ENCODE peak calls at places on chromosomes 12 and 14, in seven cellular contexts. K is upper lobe of right lung, A is B cell, V is IMR-90, X is HFFc6, B is adrenal gland, E is nephron progenitor cell. O is an unnamed sample.

GRCh38 chr12:68477256-68477655 is 133.4 kb upstream of the RAP1B start:
- DNase-seq in E (no peak), B (no peak), X (no peak), V (peak; percentile 39), K (no peak), A (no peak), O (no peak)

GRCh38 chr12:68733661-68734071 is 12.3 kb upstream of the SLC35E3 start:
- DNase-seq in E (no peak), K (no peak), A (no peak), B (peak; percentile 58), X (peak; percentile 89), V (peak; percentile 85), O (peak; percentile 10)

GRCh38 chr12:96028538-96028937 is 6.8 kb downstream of the LTA4H start:
- DNase-seq in X (no peak), B (no peak), A (no peak), E (no peak), K (no peak), V (no peak), O (no peak)

GRCh38 chr14:33229269-33229924 is 290.7 kb downstream of the NPAS3 start:
- DNase-seq in V (no peak), E (no peak), A (no peak), X (no peak), B (no peak), K (no peak), O (no peak)

GRCh38 chr12:66596189-66596588 is 82.7 kb downstream of the GRIP1 start:
- DNase-seq in B (no peak), E (no peak), K (no peak), X (no peak), V (peak; percentile 7), A (no peak), O (no peak)

GRCh38 chr14:22819191-22819988 is 4.2 kb upstream of the SLC7A7 start:
- DNase-seq in K (peak; percentile 67), X (peak; percentile 74), A (no peak), E (peak; percentile 31), B (peak; percentile 28), V (peak; percentile 85), O (peak; percentile 71)

GRCh38 chr12:111211910-111212757 is 156.8 kb downstream of the PHETA1 start:
- DNase-seq in B (no peak), V (no peak), A (no peak), E (peak; percentile 79), X (no peak), K (no peak), O (no peak)

GRCh38 chr14:75083271-75083670 is 13.8 kb downstream of the ZC2HC1C start:
- DNase-seq in E (no peak), A (no peak), X (no peak), V (no peak), B (no peak), K (no peak), O (no peak)

GRCh38 chr14:79831198-79831890 is 380.0 kb downstream of the DIO2 start:
- DNase-seq in V (peak; percentile 86), A (no peak), E (no peak), X (no peak), K (no peak), B (no peak), O (no peak)

GRCh38 chr14:105898482-105899010 is 372.2 kb downstream of the TMEM121 start:
- DNase-seq in B (no peak), A (no peak), E (no peak), X (no peak), V (no peak), K (no peak), O (no peak)

GRCh38 chr12:53184828-53185227 is 4.1 kb upstream of the CSAD start:
- DNase-seq in B (no peak), X (no peak), A (no peak), E (no peak), V (no peak), K (no peak), O (no peak)

GRCh38 chr12:53186745-53187144 is 6.0 kb upstream of the CSAD start:
- DNase-seq in V (no peak), B (no peak), K (no peak), E (no peak), X (no peak), A (no peak), O (no peak)

GRCh38 chr12:53187145-53187899 is 6.6 kb upstream of the CSAD start:
- DNase-seq in A (no peak), K (no peak), B (peak; percentile 53), E (no peak), V (no peak), X (no peak), O (no peak)

GRCh38 chr12:53182836-53183235 is 2.1 kb upstream of the CSAD start:
- DNase-seq in K (no peak), B (no peak), A (no peak), X (no peak), V (no peak), E (no peak), O (no peak)

GRCh38 chr12:53185582-53186153 is 4.9 kb upstream of the CSAD start:
- DNase-seq in K (no peak), B (no peak), E (no peak), V (no peak), A (no peak), X (no peak), O (no peak)
- TF ChIP-seq CTCF in K (no peak), B (no peak), E (no peak), V (no peak), A (no peak), X (peak; percentile 46), O (no peak)

GRCh38 chr12:11075642-11076041 is 13.5 kb upstream of the TAS2R46 start:
- DNase-seq in A (no peak), K (no peak), E (no peak), B (no peak), X (no peak), V (no peak), O (no peak)

GRCh38 chr12:11070999-11071398 is 8.9 kb upstream of the TAS2R46 start:
- DNase-seq in E (no peak), K (no peak), X (no peak), A (no peak), B (no peak), V (no peak), O (no peak)

GRCh38 chr12:11067514-11067913 is 5.4 kb upstream of the TAS2R46 start:
- DNase-seq in B (peak; percentile 67), K (no peak), E (no peak), X (no peak), V (peak; percentile 10), A (no peak), O (peak; percentile 16)

GRCh38 chr12:11069854-11070253 is 7.8 kb upstream of the TAS2R46 start:
- DNase-seq in E (no peak), K (no peak), V (no peak), B (no peak), A (no peak), X (no peak), O (no peak)

DNA sequence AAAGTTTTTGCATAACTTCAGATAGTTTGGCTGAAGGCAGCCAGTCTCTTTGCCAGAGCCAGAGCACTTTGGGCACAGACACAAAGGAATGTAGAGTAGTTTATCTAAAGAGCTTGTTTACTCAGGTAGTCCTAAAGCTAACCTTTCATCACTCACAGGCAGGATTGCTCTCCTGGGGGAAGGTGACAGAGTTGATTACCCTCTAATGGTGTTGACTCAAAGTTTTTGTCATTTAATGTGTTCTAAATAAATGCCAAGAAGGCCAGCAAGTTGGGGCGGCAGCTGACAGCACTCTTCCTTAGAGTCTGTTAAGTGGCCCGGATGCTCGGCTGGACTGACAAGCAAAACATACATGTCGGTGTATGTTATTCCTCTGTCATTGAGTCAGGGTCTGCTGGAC is 9.3 kb upstream of the TAS2R46 start:
- DNase-seq in K (no peak), E (no peak), A (no peak), B (no peak), X (no peak), V (no peak), O (no peak)
- TF ChIP-seq CTCF in K (no peak), E (no peak), A (no peak), B (no peak), X (no peak), V (no peak), O (no peak)

GRCh38 chr12:56146492-56147460 is 5.6 kb upstream of the MYL6B start:
- DNase-seq in B (peak; percentile 72), X (no peak), V (no peak), A (no peak), E (no peak), K (no peak), O (no peak)
- TF ChIP-seq CTCF in B (no peak), X (no peak), V (no peak), A (no peak), E (no peak), K (no peak), O (no peak)

GRCh38 chr12:132342322-132342721 is 12.9 kb upstream of the GALNT9 start:
- DNase-seq in B (no peak), V (no peak), X (no peak), K (no peak), E (peak; percentile 61), A (no peak), O (no peak)
- TF ChIP-seq CTCF in B (no peak), V (peak; percentile 15), X (peak; percentile 57), K (peak; percentile 21), E (peak; percentile 54), A (no peak), O (no peak)

DNA sequence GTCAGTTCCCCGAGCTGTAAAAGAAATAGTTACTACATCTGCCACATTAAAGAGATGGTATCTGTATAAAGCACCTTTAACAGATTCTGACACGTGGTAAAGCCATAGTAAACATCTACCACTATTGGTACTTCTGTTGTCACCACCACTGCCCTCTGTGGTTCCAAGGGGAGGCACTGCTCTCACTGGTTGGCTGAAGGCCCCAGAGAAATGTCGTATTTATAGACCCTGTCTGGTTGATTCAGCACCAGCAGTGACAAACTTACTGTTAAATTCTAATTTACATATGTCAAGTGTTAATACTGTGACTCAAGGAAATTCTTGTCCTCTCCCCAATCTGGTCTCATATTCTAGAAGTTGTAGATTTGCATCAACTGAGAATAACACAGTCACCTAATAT is 281.1 kb downstream of the ERC1 start:
- DNase-seq in V (no peak), B (no peak), K (no peak), A (no peak), X (no peak), E (no peak), O (no peak)
- TF ChIP-seq CTCF in V (no peak), B (no peak), K (no peak), A (no peak), X (no peak), E (no peak), O (no peak)

GRCh38 chr14:23895480-23895879 is 58.1 kb upstream of the DHRS4 start:
- DNase-seq in A (no peak), K (no peak), E (no peak), B (no peak), V (no peak), X (no peak), O (no peak)
- TF ChIP-seq CTCF in A (no peak), K (no peak), E (no peak), B (no peak), V (no peak), X (peak; percentile 31), O (no peak)

GRCh38 chr12:7907009-7907408 is 29.0 kb downstream of the SLC2A3 start:
- DNase-seq in B (peak; percentile 61), E (peak; percentile 31), V (peak; percentile 61), X (no peak), K (no peak), A (peak; percentile 22), O (no peak)
- TF ChIP-seq CTCF in B (peak; percentile 66), E (no peak), V (peak; percentile 52), X (peak; percentile 53), K (peak; percentile 29), A (no peak), O (peak; percentile 28)